ENCODE peak calls at places on chromosomes 1 and 21, in ten cellular contexts. One of them, this sample, is unnamed.
A peak's percentile ranks its signal among the peaks of the same experiment; 100 is the strongest.

GRCh38 chr21:17334478-17334877 is 178.4 kb upstream of the CXADR start:
- DNase-seq in mucosa of descending colon: no peak
- DNase-seq in astrocyte of the cerebellum: no peak
- DNase-seq in naive thymus-derived CD4-positive, alpha-beta T cell: no peak
- DNase-seq in H7: no peak
- DNase-seq in endodermal cell: no peak
- DNase-seq in A549: no peak
- DNase-seq in heart right ventricle: no peak
- DNase-seq in body of pancreas: no peak
- DNase-seq in cardiac muscle cell: no peak
- DNase-seq in this sample: no peak

GRCh38 chr1:198175418-198176170 is 18.8 kb downstream of the NEK7 start:
- DNase-seq in cardiac muscle cell: no peak
- DNase-seq in endodermal cell: no peak
- DNase-seq in naive thymus-derived CD4-positive, alpha-beta T cell: no peak
- DNase-seq in astrocyte of the cerebellum: no peak
- DNase-seq in H7: no peak
- DNase-seq in mucosa of descending colon: no peak
- DNase-seq in heart right ventricle: no peak
- DNase-seq in A549: no peak
- DNase-seq in body of pancreas: no peak
- DNase-seq in this sample: peak; percentile 32

GRCh38 chr1:232728507-232729263 is 76.5 kb upstream of the MAP10 start:
- DNase-seq in endodermal cell: no peak
- DNase-seq in mucosa of descending colon: no peak
- DNase-seq in A549: no peak
- DNase-seq in heart right ventricle: no peak
- DNase-seq in astrocyte of the cerebellum: no peak
- DNase-seq in naive thymus-derived CD4-positive, alpha-beta T cell: no peak
- DNase-seq in cardiac muscle cell: peak; percentile 71
- DNase-seq in H7: no peak
- DNase-seq in body of pancreas: no peak
- DNase-seq in this sample: no peak

GRCh38 chr1:41357451-41358151 is 3.6 kb upstream of the FOXO6 start:
- DNase-seq in body of pancreas: no peak
- DNase-seq in heart right ventricle: peak; percentile 56
- DNase-seq in endodermal cell: peak; percentile 67
- DNase-seq in mucosa of descending colon: no peak
- DNase-seq in cardiac muscle cell: peak; percentile 60
- DNase-seq in astrocyte of the cerebellum: peak; percentile 36
- DNase-seq in A549: no peak
- DNase-seq in H7: peak; percentile 63
- DNase-seq in naive thymus-derived CD4-positive, alpha-beta T cell: no peak
- DNase-seq in this sample: no peak

GRCh38 chr1:55302972-55303371 is 87.8 kb upstream of the USP24 start:
- DNase-seq in A549: no peak
- DNase-seq in mucosa of descending colon: no peak
- DNase-seq in astrocyte of the cerebellum: no peak
- DNase-seq in heart right ventricle: no peak
- DNase-seq in H7: no peak
- DNase-seq in endodermal cell: no peak
- DNase-seq in naive thymus-derived CD4-positive, alpha-beta T cell: no peak
- DNase-seq in body of pancreas: no peak
- DNase-seq in cardiac muscle cell: no peak
- DNase-seq in this sample: no peak

GRCh38 chr1:22710688-22711024 is at the start of gene EPHB2:
- DNase-seq in naive thymus-derived CD4-positive, alpha-beta T cell: no peak
- DNase-seq in body of pancreas: peak; percentile 52
- DNase-seq in endodermal cell: peak; percentile 76
- DNase-seq in astrocyte of the cerebellum: no peak
- DNase-seq in mucosa of descending colon: peak; percentile 77
- DNase-seq in A549: peak; percentile 41
- DNase-seq in H7: peak; percentile 95
- DNase-seq in cardiac muscle cell: no peak
- DNase-seq in heart right ventricle: peak; percentile 57
- DNase-seq in this sample: peak; percentile 53

GRCh38 chr1:151513626-151514101 is 2.5 kb downstream of the CGN start:
- DNase-seq in astrocyte of the cerebellum: no peak
- DNase-seq in body of pancreas: peak; percentile 95
- DNase-seq in heart right ventricle: no peak
- DNase-seq in endodermal cell: peak; percentile 74
- DNase-seq in cardiac muscle cell: no peak
- DNase-seq in H7: no peak
- DNase-seq in mucosa of descending colon: peak; percentile 86
- DNase-seq in A549: no peak
- DNase-seq in naive thymus-derived CD4-positive, alpha-beta T cell: peak; percentile 26
- DNase-seq in this sample: peak; percentile 86

GRCh38 chr21:15062566-15062965 is 2.2 kb downstream of the NRIP1 start:
- DNase-seq in H7: no peak
- DNase-seq in naive thymus-derived CD4-positive, alpha-beta T cell: no peak
- DNase-seq in body of pancreas: no peak
- DNase-seq in cardiac muscle cell: peak; percentile 44
- DNase-seq in heart right ventricle: no peak
- DNase-seq in mucosa of descending colon: no peak
- DNase-seq in astrocyte of the cerebellum: no peak
- DNase-seq in A549: no peak
- DNase-seq in endodermal cell: no peak
- DNase-seq in this sample: peak; percentile 32

GRCh38 chr1:203649551-203650011 is 22.9 kb downstream of the ATP2B4 start:
- DNase-seq in heart right ventricle: no peak
- DNase-seq in astrocyte of the cerebellum: no peak
- DNase-seq in body of pancreas: no peak
- DNase-seq in A549: no peak
- DNase-seq in H7: no peak
- DNase-seq in naive thymus-derived CD4-positive, alpha-beta T cell: peak; percentile 59
- DNase-seq in mucosa of descending colon: no peak
- DNase-seq in cardiac muscle cell: no peak
- DNase-seq in endodermal cell: no peak
- DNase-seq in this sample: peak; percentile 71

GRCh38 chr1:234731371-234732085 is 121.5 kb upstream of the IRF2BP2 start:
- DNase-seq in astrocyte of the cerebellum: no peak
- DNase-seq in A549: no peak
- DNase-seq in mucosa of descending colon: no peak
- DNase-seq in cardiac muscle cell: no peak
- DNase-seq in naive thymus-derived CD4-positive, alpha-beta T cell: peak; percentile 44
- DNase-seq in heart right ventricle: no peak
- DNase-seq in body of pancreas: no peak
- DNase-seq in endodermal cell: no peak
- DNase-seq in H7: no peak
- DNase-seq in this sample: peak; percentile 93

GRCh38 chr1:31809698-31810097 is 6.1 kb downstream of the SPOCD1 start:
- DNase-seq in mucosa of descending colon: no peak
- DNase-seq in cardiac muscle cell: no peak
- DNase-seq in astrocyte of the cerebellum: no peak
- DNase-seq in heart right ventricle: no peak
- DNase-seq in endodermal cell: peak; percentile 49
- DNase-seq in naive thymus-derived CD4-positive, alpha-beta T cell: peak; percentile 11
- DNase-seq in H7: peak; percentile 43
- DNase-seq in A549: no peak
- DNase-seq in body of pancreas: no peak
- DNase-seq in this sample: no peak

GRCh38 chr1:30966690-30967369 is 58.3 kb upstream of the SDC3 start:
- DNase-seq in mucosa of descending colon: no peak
- DNase-seq in naive thymus-derived CD4-positive, alpha-beta T cell: no peak
- DNase-seq in heart right ventricle: no peak
- DNase-seq in cardiac muscle cell: peak; percentile 84
- DNase-seq in endodermal cell: no peak
- DNase-seq in H7: no peak
- DNase-seq in astrocyte of the cerebellum: peak; percentile 42
- DNase-seq in body of pancreas: peak; percentile 30
- DNase-seq in A549: no peak
- DNase-seq in this sample: peak; percentile 57

GRCh38 chr1:161738627-161739287 is 10.8 kb upstream of the DUSP12 start:
- DNase-seq in heart right ventricle: peak; percentile 27
- DNase-seq in mucosa of descending colon: peak; percentile 55
- DNase-seq in astrocyte of the cerebellum: peak; percentile 48
- DNase-seq in body of pancreas: peak; percentile 61
- DNase-seq in A549: peak; percentile 18
- DNase-seq in cardiac muscle cell: peak; percentile 85
- DNase-seq in naive thymus-derived CD4-positive, alpha-beta T cell: peak; percentile 49
- DNase-seq in endodermal cell: peak; percentile 70
- DNase-seq in H7: no peak
- DNase-seq in this sample: peak; percentile 86

GRCh38 chr21:44919913-44920693 is 596 bp downstream of the ITGB2 start:
- DNase-seq in H7: no peak
- DNase-seq in cardiac muscle cell: no peak
- DNase-seq in A549: no peak
- DNase-seq in mucosa of descending colon: no peak
- DNase-seq in body of pancreas: no peak
- DNase-seq in endodermal cell: peak; percentile 45
- DNase-seq in heart right ventricle: no peak
- DNase-seq in naive thymus-derived CD4-positive, alpha-beta T cell: peak; percentile 35
- DNase-seq in astrocyte of the cerebellum: no peak
- DNase-seq in this sample: no peak

GRCh38 chr21:33974513-33975468 is 59.2 kb upstream of the ATP5PO start:
- DNase-seq in naive thymus-derived CD4-positive, alpha-beta T cell: no peak
- DNase-seq in cardiac muscle cell: no peak
- DNase-seq in astrocyte of the cerebellum: no peak
- DNase-seq in heart right ventricle: no peak
- DNase-seq in endodermal cell: no peak
- DNase-seq in A549: no peak
- DNase-seq in mucosa of descending colon: no peak
- DNase-seq in H7: no peak
- DNase-seq in body of pancreas: no peak
- DNase-seq in this sample: no peak

GRCh38 chr1:194684636-194685035 is 1498.2 kb upstream of the B3GALT2 start:
- DNase-seq in astrocyte of the cerebellum: no peak
- DNase-seq in endodermal cell: no peak
- DNase-seq in cardiac muscle cell: no peak
- DNase-seq in A549: no peak
- DNase-seq in heart right ventricle: no peak
- DNase-seq in H7: no peak
- DNase-seq in body of pancreas: no peak
- DNase-seq in naive thymus-derived CD4-positive, alpha-beta T cell: no peak
- DNase-seq in mucosa of descending colon: no peak
- DNase-seq in this sample: no peak
- H3K4me3 ChIP-seq in astrocyte of the cerebellum: no peak overlapping the region
- H3K4me3 ChIP-seq in endodermal cell: no peak overlapping the region
- H3K4me3 ChIP-seq in cardiac muscle cell: no peak overlapping the region
- H3K4me3 ChIP-seq in A549: no peak overlapping the region
- H3K4me3 ChIP-seq in heart right ventricle: no peak overlapping the region
- H3K4me3 ChIP-seq in H7: no peak overlapping the region
- H3K4me3 ChIP-seq in body of pancreas: no peak overlapping the region
- H3K4me3 ChIP-seq in naive thymus-derived CD4-positive, alpha-beta T cell: no peak overlapping the region
- H3K4me3 ChIP-seq in mucosa of descending colon: no peak overlapping the region
- H3K4me3 ChIP-seq in this sample: no peak overlapping the region

GRCh38 chr1:1359668-1360468 is 1.5 kb upstream of the MXRA8 start:
- DNase-seq in cardiac muscle cell: peak; percentile 57
- DNase-seq in astrocyte of the cerebellum: peak; percentile 61
- DNase-seq in H7: peak; percentile 73
- DNase-seq in naive thymus-derived CD4-positive, alpha-beta T cell: no peak
- DNase-seq in mucosa of descending colon: peak; percentile 34
- DNase-seq in body of pancreas: no peak
- DNase-seq in A549: no peak
- DNase-seq in endodermal cell: no peak
- DNase-seq in heart right ventricle: peak; percentile 53
- DNase-seq in this sample: no peak

GRCh38 chr1:1358433-1359201 is at the start of gene MXRA8:
- DNase-seq in mucosa of descending colon: peak; percentile 70
- DNase-seq in naive thymus-derived CD4-positive, alpha-beta T cell: no peak
- DNase-seq in cardiac muscle cell: peak; percentile 91
- DNase-seq in A549: no peak
- DNase-seq in heart right ventricle: peak; percentile 80
- DNase-seq in body of pancreas: peak; percentile 49
- DNase-seq in H7: peak; percentile 94
- DNase-seq in astrocyte of the cerebellum: no peak
- DNase-seq in endodermal cell: peak; percentile 79
- DNase-seq in this sample: no peak

GRCh38 chr1:1360511-1361169 is 2.3 kb upstream of the MXRA8 start:
- DNase-seq in H7: peak; percentile 78
- DNase-seq in cardiac muscle cell: peak; percentile 94
- DNase-seq in mucosa of descending colon: peak; percentile 60
- DNase-seq in naive thymus-derived CD4-positive, alpha-beta T cell: no peak
- DNase-seq in A549: no peak
- DNase-seq in endodermal cell: peak; percentile 81
- DNase-seq in body of pancreas: peak; percentile 56
- DNase-seq in astrocyte of the cerebellum: peak; percentile 81
- DNase-seq in heart right ventricle: peak; percentile 68
- DNase-seq in this sample: peak; percentile 69

GRCh38 chr1:1357871-1358432 is 403 bp downstream of the MXRA8 start:
- DNase-seq in body of pancreas: no peak
- DNase-seq in mucosa of descending colon: no peak
- DNase-seq in H7: no peak
- DNase-seq in naive thymus-derived CD4-positive, alpha-beta T cell: no peak
- DNase-seq in A549: no peak
- DNase-seq in heart right ventricle: no peak
- DNase-seq in astrocyte of the cerebellum: no peak
- DNase-seq in endodermal cell: peak; percentile 69
- DNase-seq in cardiac muscle cell: peak; percentile 38
- DNase-seq in this sample: no peak

GRCh38 chr1:1359316-1359667 is 937 bp upstream of the MXRA8 start:
- DNase-seq in body of pancreas: no peak
- DNase-seq in heart right ventricle: peak; percentile 32
- DNase-seq in astrocyte of the cerebellum: peak; percentile 80
- DNase-seq in naive thymus-derived CD4-positive, alpha-beta T cell: peak; percentile 25
- DNase-seq in cardiac muscle cell: peak; percentile 67
- DNase-seq in mucosa of descending colon: no peak
- DNase-seq in endodermal cell: no peak
- DNase-seq in H7: no peak
- DNase-seq in A549: no peak
- DNase-seq in this sample: no peak
- H3K4me3 ChIP-seq in body of pancreas: no peak overlapping the region
- H3K4me3 ChIP-seq in heart right ventricle: peak overlapping the region; percentile 46
- H3K4me3 ChIP-seq in astrocyte of the cerebellum: peak overlapping the region; percentile 87
- H3K4me3 ChIP-seq in naive thymus-derived CD4-positive, alpha-beta T cell: no peak overlapping the region
- H3K4me3 ChIP-seq in cardiac muscle cell: no peak overlapping the region
- H3K4me3 ChIP-seq in mucosa of descending colon: no peak overlapping the region
- H3K4me3 ChIP-seq in endodermal cell: peak overlapping the region; percentile 81
- H3K4me3 ChIP-seq in H7: no peak overlapping the region
- H3K4me3 ChIP-seq in A549: no peak overlapping the region
- H3K4me3 ChIP-seq in this sample: no peak overlapping the region

GRCh38 chr1:65422241-65423203 is 2.1 kb downstream of the LEPR start:
- DNase-seq in naive thymus-derived CD4-positive, alpha-beta T cell: no peak
- DNase-seq in endodermal cell: no peak
- DNase-seq in A549: no peak
- DNase-seq in cardiac muscle cell: peak; percentile 45
- DNase-seq in H7: no peak
- DNase-seq in heart right ventricle: no peak
- DNase-seq in mucosa of descending colon: no peak
- DNase-seq in body of pancreas: no peak
- DNase-seq in astrocyte of the cerebellum: peak; percentile 12
- DNase-seq in this sample: peak; percentile 73
- H3K4me3 ChIP-seq in naive thymus-derived CD4-positive, alpha-beta T cell: no peak overlapping the region
- H3K4me3 ChIP-seq in endodermal cell: peak overlapping the region; percentile 96
- H3K4me3 ChIP-seq in A549: peak overlapping the region; percentile 85
- H3K4me3 ChIP-seq in cardiac muscle cell: peak overlapping the region; percentile 85
- H3K4me3 ChIP-seq in H7: no peak overlapping the region
- H3K4me3 ChIP-seq in heart right ventricle: peak overlapping the region; percentile 50
- H3K4me3 ChIP-seq in mucosa of descending colon: no peak overlapping the region
- H3K4me3 ChIP-seq in body of pancreas: no peak overlapping the region
- H3K4me3 ChIP-seq in astrocyte of the cerebellum: peak overlapping the region; percentile 84
- H3K4me3 ChIP-seq in this sample: peak overlapping the region; percentile 78

GRCh38 chr21:22728091-22728490 is 1729.9 kb downstream of the NCAM2 start:
- DNase-seq in cardiac muscle cell: no peak
- DNase-seq in astrocyte of the cerebellum: no peak
- DNase-seq in A549: no peak
- DNase-seq in body of pancreas: no peak
- DNase-seq in mucosa of descending colon: no peak
- DNase-seq in heart right ventricle: no peak
- DNase-seq in endodermal cell: no peak
- DNase-seq in H7: no peak
- DNase-seq in naive thymus-derived CD4-positive, alpha-beta T cell: no peak
- DNase-seq in this sample: no peak
- H3K4me3 ChIP-seq in cardiac muscle cell: no peak overlapping the region
- H3K4me3 ChIP-seq in astrocyte of the cerebellum: no peak overlapping the region
- H3K4me3 ChIP-seq in A549: no peak overlapping the region
- H3K4me3 ChIP-seq in body of pancreas: no peak overlapping the region
- H3K4me3 ChIP-seq in mucosa of descending colon: no peak overlapping the region
- H3K4me3 ChIP-seq in heart right ventricle: no peak overlapping the region
- H3K4me3 ChIP-seq in endodermal cell: peak overlapping the region; percentile 44
- H3K4me3 ChIP-seq in H7: no peak overlapping the region
- H3K4me3 ChIP-seq in naive thymus-derived CD4-positive, alpha-beta T cell: no peak overlapping the region
- H3K4me3 ChIP-seq in this sample: no peak overlapping the region

GRCh38 chr1:219945795-219946194 is 17.4 kb upstream of the SLC30A10 start:
- DNase-seq in cardiac muscle cell: no peak
- DNase-seq in naive thymus-derived CD4-positive, alpha-beta T cell: no peak
- DNase-seq in H7: no peak
- DNase-seq in mucosa of descending colon: no peak
- DNase-seq in astrocyte of the cerebellum: no peak
- DNase-seq in endodermal cell: no peak
- DNase-seq in A549: no peak
- DNase-seq in body of pancreas: no peak
- DNase-seq in heart right ventricle: no peak
- DNase-seq in this sample: no peak
- H3K4me3 ChIP-seq in cardiac muscle cell: no peak overlapping the region
- H3K4me3 ChIP-seq in naive thymus-derived CD4-positive, alpha-beta T cell: no peak overlapping the region
- H3K4me3 ChIP-seq in H7: no peak overlapping the region
- H3K4me3 ChIP-seq in mucosa of descending colon: no peak overlapping the region
- H3K4me3 ChIP-seq in astrocyte of the cerebellum: no peak overlapping the region
- H3K4me3 ChIP-seq in endodermal cell: no peak overlapping the region
- H3K4me3 ChIP-seq in A549: no peak overlapping the region
- H3K4me3 ChIP-seq in body of pancreas: no peak overlapping the region
- H3K4me3 ChIP-seq in heart right ventricle: no peak overlapping the region
- H3K4me3 ChIP-seq in this sample: no peak overlapping the region

This sample was measured in epithelial cell of esophagus.